ENCODE peak calls at places on chromosomes 4 and X, in four cellular contexts. R is H9, I is H1, K is trophoblast cell. B is an unnamed sample.

GRCh38 chr4:85806346-85806745 is 331.4 kb downstream of the ARHGAP24 start:
- DNase-seq in R (no peak), I (no peak), K (no peak), B (no peak)

GRCh38 chr4:5524900-5525299 is 183.5 kb downstream of the EVC2 start:
- DNase-seq in R (no peak), I (no peak), K (no peak), B (peak)

GRCh38 chr4:152278172-152278504 is 257.8 kb downstream of the FBXW7 start:
- DNase-seq in R (no peak), I (no peak), K (no peak), B (no peak)

GRCh38 chrX:100704581-100705203 is 27.2 kb downstream of the SYTL4 start:
- DNase-seq in R (no peak), I (no peak), K (no peak), B (no peak)

GRCh38 chrX:68114573-68115199 is 318.6 kb downstream of the OPHN1 start:
- DNase-seq in R (no peak), I (no peak), K (no peak), B (peak)

GRCh38 chrX:136608295-136608933 is 39.5 kb upstream of the CD40LG start:
- DNase-seq in R (peak), I (no peak), K (no peak), B (no peak)

GRCh38 chr4:79050521-79050880 is 111.3 kb upstream of the PAQR3 start:
- DNase-seq in R (no peak), I (no peak), K (no peak), B (no peak)

GRCh38 chr4:10442976-10443375 is 14.2 kb downstream of the ZNF518B start:
- DNase-seq in R (no peak), I (no peak), K (no peak), B (peak)

GRCh38 chr4:130336585-130337217 is 1240.7 kb downstream of the C4orf33 start:
- DNase-seq in R (no peak), I (no peak), K (peak), B (peak)

GRCh38 chr4:116099596-116099995 is 985.8 kb downstream of the TRAM1L1 start:
- DNase-seq in R (no peak), I (no peak), K (no peak), B (peak)

GRCh38 chr4:156816356-156816755 is 155.2 kb downstream of the PDGFC start:
- DNase-seq in R (no peak), I (no peak), K (no peak), B (no peak)

GRCh38 chr4:156820931-156821330 is 150.7 kb downstream of the PDGFC start:
- DNase-seq in R (no peak), I (no peak), K (no peak), B (peak)

GRCh38 chr4:156811963-156812362 is 159.6 kb downstream of the PDGFC start:
- DNase-seq in R (no peak), I (no peak), K (no peak), B (no peak)

GRCh38 chr4:156815717-156816319 is 155.8 kb downstream of the PDGFC start:
- DNase-seq in R (no peak), I (no peak), K (no peak), B (no peak)
- H4K91ac ChIP-seq in R (no peak), I (no peak), K (no peak), B (no peak)

GRCh38 chrX:47218280-47218919 is at the start of gene CDK16:
- DNase-seq in R (peak), I (no peak), K (peak), B (peak)
- H4K91ac ChIP-seq in R (no peak), I (peak), K (peak), B (peak)

GRCh38 chr4:7766086-7766485 is 173.6 kb downstream of the AFAP1 start:
- DNase-seq in R (no peak), I (no peak), K (no peak), B (no peak)
- H4K91ac ChIP-seq in R (no peak), I (no peak), K (no peak), B (no peak)

GRCh38 chr4:188197566-188197965 is 58.3 kb downstream of the TRIML1 start:
- DNase-seq in R (no peak), I (no peak), K (no peak), B (no peak)

GRCh38 chr4:188198980-188199792 is 59.9 kb downstream of the TRIML1 start:
- DNase-seq in R (no peak), I (no peak), K (no peak), B (no peak)

GRCh38 chr4:188196134-188196735 is 57.0 kb downstream of the TRIML1 start:
- DNase-seq in R (peak), I (no peak), K (no peak), B (no peak)

GRCh38 chr4:188206783-188207182 is 67.5 kb downstream of the TRIML1 start:
- DNase-seq in R (no peak), I (no peak), K (no peak), B (no peak)

DNA sequence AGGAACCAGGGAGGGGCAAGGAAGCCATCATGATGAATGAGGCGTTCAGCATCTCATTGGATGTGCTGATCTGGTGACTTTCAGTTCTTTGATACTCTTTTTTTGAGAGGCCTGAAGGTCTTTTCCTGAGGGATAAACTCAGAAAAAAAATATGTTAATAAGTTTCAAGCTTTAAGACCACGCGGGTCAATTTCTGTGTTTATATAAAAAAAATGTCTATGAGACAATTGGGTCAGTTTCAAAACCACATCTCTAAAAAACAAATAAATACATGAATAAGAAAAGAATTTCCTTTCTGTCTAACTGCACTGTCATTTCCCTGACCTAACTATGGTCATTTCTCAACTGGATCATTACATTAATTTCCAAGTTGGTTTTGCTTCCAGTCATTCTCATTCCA is 62.6 kb downstream of the TRIML1 start:
- DNase-seq in R (no peak), I (no peak), K (no peak), B (no peak)
- H4K91ac ChIP-seq in R (no peak), I (no peak), K (no peak), B (no peak)

GRCh38 chr4:125315571-125316390 is 1.0 kb downstream of the FAT4 start:
- DNase-seq in R (peak), I (no peak), K (no peak), B (peak)
- H4K91ac ChIP-seq in R (no peak), I (no peak), K (no peak), B (peak)

GRCh38 chrX:154378059-154378798 is 866 bp upstream of the EMD start:
- DNase-seq in R (peak), I (no peak), K (no peak), B (no peak)

GRCh38 chrX:154375156-154375504 is 696 bp upstream of the FLNA start:
- DNase-seq in R (no peak), I (no peak), K (no peak), B (no peak)

GRCh38 chrX:154374361-154375155 is at the start of gene FLNA:
- DNase-seq in R (peak), I (no peak), K (no peak), B (peak)

GRCh38 chrX:154378799-154379568 is at the start of gene EMD:
- DNase-seq in R (peak), I (peak), K (peak), B (peak)

DNA sequence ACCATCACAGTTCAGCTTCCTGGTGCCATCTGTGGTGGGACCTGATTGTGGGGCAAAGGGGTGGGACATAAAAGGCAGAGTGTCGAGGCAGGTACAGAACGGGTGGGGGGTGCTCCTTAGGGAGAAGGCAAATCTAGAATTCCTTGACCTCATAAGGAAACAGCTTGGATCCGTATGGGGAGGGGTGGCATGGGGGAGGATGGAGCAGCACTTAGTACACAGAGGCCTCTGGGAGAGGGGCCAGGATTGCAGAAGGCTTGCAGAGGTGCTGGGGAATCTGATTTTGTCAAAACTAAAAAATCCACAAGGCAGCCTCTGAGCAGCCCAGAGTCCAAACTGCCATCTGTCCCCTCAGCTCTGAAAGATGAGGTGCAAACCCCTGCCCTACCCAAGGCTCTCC is 2.3 kb upstream of the EMD start:
- DNase-seq in R (no peak), I (no peak), K (no peak), B (no peak)
- H4K91ac ChIP-seq in R (no peak), I (no peak), K (no peak), B (no peak)

GRCh38 chr4:1348746-1349145 is 1.7 kb downstream of the UVSSA start:
- DNase-seq in R (no peak), I (no peak), K (no peak), B (no peak)

GRCh38 chr4:1348014-1348513 is 1.1 kb downstream of the UVSSA start:
- DNase-seq in R (no peak), I (no peak), K (no peak), B (no peak)

GRCh38 chr4:1347410-1347864 is 429 bp downstream of the UVSSA start:
- DNase-seq in R (peak), I (no peak), K (peak), B (peak)

GRCh38 chr4:1345905-1346780 is 865 bp upstream of the UVSSA start:
- DNase-seq in R (peak), I (no peak), K (peak), B (peak)

DNA sequence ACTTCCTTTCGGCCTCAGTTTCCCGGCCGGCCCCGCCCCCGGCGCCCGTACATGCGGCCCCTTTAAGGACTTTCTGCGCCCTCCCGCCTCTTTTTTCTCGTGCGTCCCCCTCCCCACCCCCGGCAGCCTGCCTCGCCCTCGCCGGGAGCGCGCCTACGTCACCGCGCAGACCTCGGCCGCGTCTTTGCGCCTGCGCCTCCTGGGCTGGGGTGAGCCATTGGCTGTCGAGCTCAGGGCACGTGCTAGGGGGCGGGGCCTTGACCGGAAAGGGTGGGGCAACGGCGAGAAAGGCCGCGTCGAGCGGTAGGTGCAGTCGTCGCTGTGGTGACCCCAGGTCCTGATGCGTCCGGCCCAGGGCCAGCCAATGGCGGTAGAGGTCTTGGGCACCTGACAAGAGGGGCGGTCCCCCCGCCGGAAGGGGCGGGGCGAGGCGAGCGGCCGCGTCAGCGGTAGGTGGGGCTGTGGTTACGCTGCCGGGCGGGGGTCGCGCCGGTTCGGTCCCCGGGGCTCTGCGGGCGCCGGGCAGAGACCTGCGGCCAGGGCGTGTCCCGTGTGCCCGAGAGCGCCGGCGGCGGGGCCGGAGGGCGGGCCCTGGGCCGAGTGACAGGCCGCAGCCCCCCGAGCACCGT is at the start of gene UVSSA:
- DNase-seq in R (peak), I (peak), K (peak), B (peak)
- H4K91ac ChIP-seq in R (no peak), I (peak), K (peak), B (peak)

GRCh38 chrX:154762529-154763296 is at the start of gene DKC1:
- DNase-seq in R (peak), I (peak), K (peak), B (peak)

GRCh38 chrX:154758696-154759095 is 4.0 kb upstream of the DKC1 start:
- DNase-seq in R (no peak), I (no peak), K (no peak), B (no peak)

DNA sequence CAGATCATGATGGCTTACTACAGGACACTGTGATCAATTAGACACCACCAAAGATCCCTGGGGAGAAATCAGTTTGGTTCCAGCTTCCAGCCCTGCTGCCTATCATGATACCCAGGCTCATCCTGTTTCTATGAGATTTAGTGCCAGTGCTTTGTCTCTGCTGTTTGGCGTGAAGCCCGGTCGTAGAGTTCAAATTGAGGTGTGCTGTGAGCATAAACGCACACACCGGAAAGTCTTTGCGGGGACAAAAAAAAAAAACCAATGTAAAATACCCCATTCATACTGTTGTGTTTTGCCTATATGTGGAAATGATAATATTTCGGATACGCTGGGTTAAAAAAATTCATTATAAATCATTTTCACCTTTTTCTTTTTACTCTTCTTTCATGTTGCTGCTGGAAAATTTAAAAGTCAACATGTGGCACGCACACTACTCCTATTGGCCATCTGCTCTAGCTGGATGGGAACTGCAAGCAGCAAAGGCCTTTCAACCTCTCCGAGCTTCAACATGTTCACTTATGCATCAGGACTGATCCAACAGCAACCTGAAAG is 611 bp upstream of the DKC1 start:
- DNase-seq in R (no peak), I (no peak), K (no peak), B (no peak)
- H4K91ac ChIP-seq in R (no peak), I (no peak), K (peak), B (no peak)

GRCh38 chr4:156293657-156294297 is 340.1 kb upstream of the CTSO start:
- DNase-seq in R (no peak), I (no peak), K (peak), B (peak)
- H4K91ac ChIP-seq in R (no peak), I (no peak), K (no peak), B (no peak)

B was measured in mesenchymal stem cell.